ENCODE peak calls at places on chromosome 21, in four cellular contexts. V, R, D and L are unnamed samples. For H3K4me1, the result is how much of the 10 kb centered on the place peaks cover.

GRCh38 chr21:28818663-28819278 is 173.9 kb downstream of the LTN1 start:
- DNase-seq in V (no peak), R (no peak), D (no peak), L (no peak)

GRCh38 chr21:29684106-29684505 is 255.7 kb downstream of the GRIK1 start:
- DNase-seq in V (no peak), R (no peak), D (no peak), L (no peak)

GRCh38 chr21:30268608-30269197 is 14.0 kb downstream of the KRTAP24-1 start:
- DNase-seq in V (no peak), R (no peak), D (no peak), L (no peak)

GRCh38 chr21:29305068-29305467 is 6.3 kb downstream of the BACH1 start:
- DNase-seq in V (no peak), R (no peak), D (no peak), L (no peak)

GRCh38 chr21:27648560-27648959 is 681.7 kb upstream of the ADAMTS5 start:
- DNase-seq in V (no peak), R (no peak), D (no peak), L (no peak)

GRCh38 chr21:29053656-29054055 is 19.8 kb downstream of the CCT8 start:
- DNase-seq in V (no peak), R (no peak), D (no peak), L (no peak)

GRCh38 chr21:27636671-27637070 is 669.8 kb upstream of the ADAMTS5 start:
- DNase-seq in V (no peak), R (no peak), D (no peak), L (no peak)

GRCh38 chr21:16587141-16587570 is 857.4 kb downstream of the USP25 start:
- DNase-seq in V (peak), R (peak), D (no peak), L (no peak)

GRCh38 chr21:26587621-26588260 is 14.7 kb upstream of the CYYR1 start:
- DNase-seq in V (no peak), R (no peak), D (no peak), L (no peak)

GRCh38 chr21:29230541-29231275 is 68.0 kb upstream of the BACH1 start:
- DNase-seq in V (no peak), R (no peak), D (no peak), L (no peak)

GRCh38 chr21:36330904-36331303 is 10.9 kb downstream of the MORC3 start:
- DNase-seq in V (peak), R (peak), D (no peak), L (no peak)

GRCh38 chr21:25907573-25908275 is 173.0 kb downstream of the GABPA start:
- DNase-seq in V (no peak), R (peak), D (no peak), L (no peak)

GRCh38 chr21:31957631-31958030 is 84.8 kb downstream of the HUNK start:
- DNase-seq in V (no peak), R (no peak), D (no peak), L (no peak)

GRCh38 chr21:36188937-36189336 is 32.3 kb downstream of the DOP1B start:
- DNase-seq in V (no peak), R (no peak), D (no peak), L (no peak)

GRCh38 chr21:17679002-17679600 is 66.4 kb upstream of the BTG3 start:
- DNase-seq in V (no peak), R (peak), D (no peak), L (no peak)

GRCh38 chr21:17782051-17782450 is 37.1 kb downstream of the C21orf91 start:
- DNase-seq in V (no peak), R (no peak), D (no peak), L (no peak)

GRCh38 chr21:21688877-21689276 is 690.7 kb downstream of the NCAM2 start:
- DNase-seq in V (peak), R (no peak), D (no peak), L (no peak)

GRCh38 chr21:41662161-41662560 is 104.7 kb downstream of the RIPK4 start:
- DNase-seq in V (no peak), R (no peak), D (no peak), L (no peak)

GRCh38 chr21:41601573-41602371 is 93.8 kb upstream of the TMPRSS2 start:
- DNase-seq in V (no peak), R (no peak), D (peak), L (no peak)

GRCh38 chr21:29477347-29477746 is 178.6 kb downstream of the BACH1 start:
- DNase-seq in V (no peak), R (no peak), D (no peak), L (no peak)

GRCh38 chr21:26769613-26770188 is 75.5 kb downstream of the ADAMTS1 start:
- DNase-seq in V (no peak), R (peak), D (no peak), L (no peak)

GRCh38 chr21:36757246-36757645 is 58.3 kb downstream of the SIM2 start:
- DNase-seq in V (no peak), R (no peak), D (no peak), L (no peak)

GRCh38 chr21:32351428-32351827 is 41.4 kb downstream of the URB1 start:
- DNase-seq in V (no peak), R (no peak), D (no peak), L (no peak)

GRCh38 chr21:29017639-29018237 is 1.4 kb downstream of the RWDD2B start:
- DNase-seq in V (no peak), R (no peak), D (no peak), L (no peak)

GRCh38 chr21:41681336-41681801 is 85.5 kb downstream of the RIPK4 start:
- DNase-seq in V (no peak), R (no peak), D (peak), L (no peak)

GRCh38 chr21:41445465-41445862 is 19.4 kb downstream of the MX1 start:
- DNase-seq in V (no peak), R (no peak), D (peak), L (no peak)

GRCh38 chr21:16422702-16423101 is 692.9 kb downstream of the USP25 start:
- DNase-seq in V (no peak), R (no peak), D (no peak), L (no peak)

GRCh38 chr21:25582888-25583287 is 24.4 kb downstream of the MRPL39 start:
- DNase-seq in V (no peak), R (no peak), D (no peak), L (no peak)

GRCh38 chr21:23507501-23507900 is 2099.8 kb downstream of the MRPL39 start:
- DNase-seq in V (no peak), R (no peak), D (no peak), L (no peak)

GRCh38 chr21:31347435-31348032 is 3.5 kb upstream of the TIAM1 start:
- DNase-seq in V (no peak), R (peak), D (no peak), L (no peak)

GRCh38 chr21:32565856-32566465 is 19.4 kb downstream of the TCP10L start:
- DNase-seq in V (no peak), R (no peak), D (no peak), L (no peak)

GRCh38 chr21:32087452-32087851 is 191.4 kb downstream of the MIS18A start:
- DNase-seq in V (no peak), R (no peak), D (no peak), L (no peak)

GRCh38 chr21:46227811-46228344 is 696 bp downstream of the LSS start:
- DNase-seq in V (no peak), R (peak), D (no peak), L (no peak)
- H3K4me1 ChIP-seq in V (under half), R (under half), D (under half), L (under half)

GRCh38 chr21:45994738-45995685 is 13.4 kb downstream of the COL6A1 start:
- DNase-seq in V (peak), R (no peak), D (peak), L (no peak)

GRCh38 chr21:45994086-45994661 is 12.6 kb downstream of the COL6A1 start:
- DNase-seq in V (peak), R (no peak), D (peak), L (no peak)

GRCh38 chr21:45997205-45997494 is 15.6 kb downstream of the COL6A1 start:
- DNase-seq in V (no peak), R (no peak), D (no peak), L (no peak)

GRCh38 chr21:45996311-45997204 is 15.0 kb downstream of the COL6A1 start:
- DNase-seq in V (no peak), R (no peak), D (peak), L (no peak)

DNA sequence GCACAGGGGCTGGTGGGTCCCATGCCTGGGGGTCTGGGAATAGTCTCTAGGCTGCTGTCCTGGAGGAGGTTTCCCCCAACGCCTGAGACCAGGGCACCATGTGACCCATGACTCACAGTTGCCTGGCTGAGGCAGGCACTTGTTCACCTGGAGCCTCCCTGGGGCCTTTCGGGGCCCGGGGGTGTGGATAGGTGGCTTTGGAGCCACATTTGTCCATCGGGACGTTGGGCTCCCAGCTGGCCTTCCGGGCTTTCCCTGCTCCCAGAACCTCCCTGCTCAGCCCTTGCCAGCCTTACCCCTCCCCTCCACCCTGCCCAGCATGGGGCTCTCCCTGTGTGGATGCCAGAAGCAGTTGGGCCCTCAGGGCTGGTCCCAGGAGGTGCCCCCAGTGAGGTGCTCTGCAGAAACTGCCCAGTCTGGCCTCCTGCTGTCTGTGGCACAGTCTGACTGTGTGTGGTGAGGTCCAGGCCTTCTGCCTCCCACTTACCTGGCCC is 14.2 kb downstream of the COL6A1 start:
- DNase-seq in V (no peak), R (no peak), D (peak), L (no peak)
- H3K4me1 ChIP-seq in V (under half), R (under half), D (under half), L (under half)

DNA sequence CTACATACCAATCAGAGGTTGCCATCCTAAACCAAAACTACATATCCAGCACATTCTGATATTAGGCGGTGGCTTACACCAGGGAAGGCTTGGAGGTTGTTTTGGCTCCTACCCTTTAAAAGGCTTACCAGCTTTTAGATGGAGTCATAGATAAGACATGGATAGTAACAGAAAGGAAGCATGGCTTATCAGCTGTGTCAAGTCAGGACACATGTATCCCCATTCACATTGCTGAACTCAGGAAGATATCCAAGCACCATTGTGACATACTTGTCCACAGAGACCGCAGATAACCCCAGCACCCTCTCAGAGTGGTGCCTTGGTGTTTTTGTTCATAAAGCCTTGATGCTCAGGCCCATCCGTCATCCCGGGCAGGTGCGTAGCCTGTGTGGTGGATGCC is 39.7 kb downstream of the ADARB1 start:
- DNase-seq in V (no peak), R (no peak), D (no peak), L (no peak)
- H3K4me1 ChIP-seq in V (under half), R (under half), D (under half), L (under half)

DNA sequence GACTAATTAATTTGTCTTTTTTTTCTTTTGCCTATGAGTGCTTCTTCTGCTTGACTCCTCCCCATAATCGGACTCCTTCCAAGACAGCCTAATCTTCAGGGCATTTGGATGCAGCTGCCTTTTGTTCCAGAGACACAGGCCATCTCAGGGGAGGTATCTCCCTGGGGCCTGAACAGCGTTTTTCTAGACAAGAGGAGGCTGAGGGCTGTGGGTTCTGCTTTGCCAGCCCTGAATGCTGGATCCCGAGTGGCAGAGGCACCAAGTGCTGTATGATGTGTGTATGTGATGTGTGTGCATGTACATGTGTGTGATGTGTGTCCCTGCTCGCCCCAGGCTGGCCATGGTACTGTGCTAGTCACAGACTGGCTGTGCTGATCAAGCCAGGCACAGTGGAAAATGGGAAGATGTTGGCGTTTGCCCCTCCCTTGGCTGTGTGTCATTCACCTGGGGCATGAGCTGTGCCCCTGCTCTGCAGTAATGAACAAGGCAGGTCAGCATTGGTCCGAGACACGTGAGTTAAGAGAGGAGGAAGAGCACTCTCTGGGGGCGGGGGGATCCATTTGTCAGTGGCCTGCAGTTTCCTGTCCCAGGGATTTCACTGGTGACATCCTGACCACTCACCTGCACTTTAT is 77.2 kb downstream of the ADARB1 start:
- DNase-seq in V (no peak), R (no peak), D (no peak), L (no peak)
- H3K4me1 ChIP-seq in V (under half), R (under half), D (under half), L (under half)

DNA sequence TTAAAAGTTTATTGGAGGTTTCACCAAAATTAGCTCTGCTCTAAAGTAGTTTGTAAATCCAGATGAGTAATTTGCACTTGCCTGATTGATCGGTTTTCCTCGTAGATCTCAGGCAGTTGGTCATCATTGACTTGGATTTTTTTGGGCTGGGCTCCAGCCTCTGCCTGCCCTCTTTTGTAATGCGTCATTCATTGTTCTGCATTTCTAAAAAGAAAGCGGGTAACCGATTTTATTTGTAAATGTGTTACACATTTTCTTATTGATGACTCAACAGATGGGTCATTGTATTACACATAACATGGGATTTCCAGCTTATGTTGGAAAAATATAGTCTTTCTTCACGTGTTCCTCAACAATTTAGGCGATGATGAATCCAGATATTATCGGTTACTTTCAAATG is 5.5 kb downstream of the ETS2 start:
- DNase-seq in V (no peak), R (peak), D (no peak), L (no peak)
- H3K4me1 ChIP-seq in V (under half), R (under half), D (under half), L (under half)

DNA sequence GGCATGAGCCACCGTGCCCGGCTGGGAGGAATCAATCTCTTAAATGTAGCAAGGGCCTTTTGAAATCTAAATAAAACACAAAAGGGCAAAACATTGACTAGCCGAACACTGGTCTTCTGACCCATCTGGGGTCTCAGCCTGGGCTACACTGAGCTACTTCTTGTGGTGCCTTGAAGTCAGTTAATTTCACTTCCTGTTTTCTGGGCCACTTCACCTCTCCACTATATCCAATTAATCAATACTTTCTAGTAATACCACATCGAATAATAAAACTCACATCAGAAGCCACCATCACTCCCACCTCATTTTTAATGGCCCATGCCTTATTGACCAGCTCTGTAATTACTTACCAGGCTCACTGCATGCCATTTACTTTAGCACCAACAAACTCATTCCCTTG is 138.0 kb upstream of the SAMSN1 start:
- DNase-seq in V (no peak), R (no peak), D (no peak), L (no peak)
- H3K4me1 ChIP-seq in V (under half), R (under half), D (under half), L (under half)

DNA sequence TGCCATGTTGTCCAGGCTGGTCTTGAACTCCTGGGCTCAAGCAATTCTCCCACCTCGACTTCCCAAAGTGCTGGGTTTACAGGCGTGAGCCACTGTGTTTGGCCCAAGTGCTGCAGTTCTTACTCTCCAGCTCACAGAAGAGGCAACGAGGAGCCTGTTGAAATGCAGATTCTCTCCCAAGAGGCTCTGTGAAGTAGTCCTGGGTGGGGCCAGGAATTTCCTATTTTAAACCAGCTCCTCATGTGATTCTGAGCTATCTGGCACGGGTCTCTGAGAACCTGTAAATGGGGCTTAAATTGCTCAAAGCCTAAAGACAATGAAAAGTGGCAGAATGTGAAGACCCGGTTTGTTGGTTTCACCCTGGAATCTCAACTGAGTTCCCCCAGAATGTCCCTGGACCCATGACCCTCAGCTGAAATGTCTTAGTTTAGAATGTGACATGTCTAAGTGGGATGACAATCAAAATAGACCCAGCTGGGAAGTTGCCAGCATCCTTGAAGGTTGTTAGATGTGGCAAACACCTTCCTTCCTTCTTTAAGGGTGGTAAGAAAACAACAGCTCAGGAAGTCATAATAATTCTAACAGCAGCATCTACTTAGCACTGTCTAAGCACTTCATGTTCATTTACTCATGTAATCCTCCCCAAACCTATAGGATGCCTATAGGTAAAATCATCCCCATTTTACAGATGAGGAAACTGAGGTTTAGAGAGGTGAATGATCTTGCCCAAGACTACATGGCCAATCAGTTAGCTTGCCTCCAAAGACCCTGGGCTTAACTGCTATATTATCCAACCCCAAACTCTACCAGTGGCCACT is 20.8 kb upstream of the ATP5PO start:
- DNase-seq in V (no peak), R (no peak), D (no peak), L (peak)
- H3K4me1 ChIP-seq in V (under half), R (under half), D (under half), L (half or more)

DNA sequence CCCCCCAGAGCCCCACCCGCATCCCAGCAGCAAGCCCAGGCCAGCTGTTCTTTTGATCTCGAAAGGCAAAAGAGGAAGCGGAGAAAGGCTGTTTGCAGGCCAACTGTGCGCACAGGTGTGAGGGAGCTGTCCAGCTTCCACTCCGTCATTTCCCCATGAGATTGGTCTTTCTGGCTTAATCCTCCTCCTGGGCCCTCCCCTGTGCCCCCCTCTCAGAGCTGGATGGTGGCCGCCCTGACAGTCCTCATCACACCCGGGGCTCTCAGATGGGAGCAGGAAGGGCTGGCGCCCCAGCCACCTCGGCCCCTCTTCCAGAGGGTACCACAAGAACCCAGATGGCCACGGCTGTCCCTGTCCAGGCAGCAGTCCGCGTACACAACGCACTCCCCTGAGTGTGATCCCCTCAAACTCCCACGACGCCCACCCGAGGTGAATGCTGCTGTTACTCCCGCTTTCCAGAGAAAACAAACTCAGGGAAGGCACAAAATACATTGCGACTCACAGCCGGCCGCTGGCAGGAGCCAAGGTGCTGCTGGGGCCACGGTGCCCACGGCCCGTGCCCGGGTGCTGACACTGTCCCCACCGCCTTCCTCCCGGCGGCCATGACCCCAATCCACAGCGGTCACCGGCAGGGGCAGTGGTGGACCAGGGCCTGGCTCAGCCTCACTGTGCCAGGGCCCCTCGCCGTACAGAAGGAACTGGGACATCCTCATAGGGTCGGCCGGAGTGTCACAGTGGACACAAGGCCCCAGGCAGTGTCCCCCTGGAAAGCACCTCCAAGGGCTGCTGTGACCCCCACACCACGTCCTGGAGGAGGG is 121.9 kb downstream of the CRYAA start:
- DNase-seq in V (no peak), R (no peak), D (no peak), L (no peak)
- H3K4me1 ChIP-seq in V (under half), R (under half), D (under half), L (under half)